ENCODE peak calls at places on chromosomes 13 and 19, in seven cellular contexts. X is iPS DF 6.9, N is activated gamma-delta T cell treated with Interleukin-2 at 50 U/mL for 16 hours, M is HFF-Myc, A is CMK, D is midbrain, E is SHP77. J is an unnamed sample.

GRCh38 chr19:35349614-35350521 is 2.2 kb downstream of the FFAR1 start:
- DNase-seq in X (no peak), N (no peak), M (no peak), A (no peak), D (no peak), E (no peak), J (no peak)

GRCh38 chr13:19586904-19587634 is 25.7 kb upstream of the TPTE2 start:
- DNase-seq in X (no peak), N (peak), M (peak), A (peak), D (no peak), E (peak), J (no peak)

GRCh38 chr19:13366529-13367143 is 139.6 kb downstream of the CACNA1A start:
- DNase-seq in X (peak), N (no peak), M (peak), A (no peak), D (no peak), E (no peak), J (no peak)

GRCh38 chr13:60933638-60934037 is 482.0 kb downstream of the PCDH20 start:
- DNase-seq in X (no peak), N (no peak), M (no peak), A (no peak), D (no peak), E (no peak), J (no peak)

GRCh38 chr13:39729161-39729560 is 73.7 kb downstream of the COG6 start:
- DNase-seq in X (no peak), N (no peak), M (no peak), A (no peak), D (no peak), E (no peak), J (no peak)

GRCh38 chr19:18831524-18832330 is at the start of gene UPF1:
- DNase-seq in X (peak), N (peak), M (peak), A (peak), D (peak), E (peak), J (peak)

GRCh38 chr19:16018106-16018755 is 58.1 kb upstream of the TPM4 start:
- DNase-seq in X (no peak), N (no peak), M (no peak), A (no peak), D (no peak), E (no peak), J (no peak)

GRCh38 chr13:113646376-113646775 is 11.6 kb downstream of the ATP4B start:
- DNase-seq in X (no peak), N (no peak), M (no peak), A (no peak), D (no peak), E (peak), J (no peak)

GRCh38 chr19:17402982-17403855 is 2.2 kb downstream of the BST2 start:
- DNase-seq in X (no peak), N (peak), M (no peak), A (no peak), D (no peak), E (peak), J (no peak)

GRCh38 chr19:6234527-6234926 is 45.2 kb downstream of the MLLT1 start:
- DNase-seq in X (no peak), N (no peak), M (no peak), A (no peak), D (no peak), E (no peak), J (no peak)

GRCh38 chr19:46976845-46977320 is 42.8 kb upstream of the NPAS1 start:
- DNase-seq in X (no peak), N (no peak), M (no peak), A (no peak), D (no peak), E (no peak), J (no peak)

GRCh38 chr19:49558591-49558990 is 21.8 kb downstream of the NOSIP start:
- DNase-seq in X (no peak), N (no peak), M (no peak), A (no peak), D (no peak), E (no peak), J (no peak)

GRCh38 chr13:39918837-39919236 is 263.4 kb downstream of the COG6 start:
- DNase-seq in X (no peak), N (no peak), M (no peak), A (no peak), D (no peak), E (no peak), J (no peak)